ENCODE peak calls at places on chromosomes 13 and 19, in nine cellular contexts. G is CD8-positive, alpha-beta memory T cell; V is aorta; A is endodermal cell; Q is PC-3; M is CD8-positive, alpha-beta T cell; P is body of pancreas; Z is heart left ventricle; F is uterus. J is an unnamed sample.

GRCh38 chr19:19866599-19867248 is 1.0 kb downstream of the ZNF253 start:
- DNase-seq in Z (no peak), M (peak), G (peak), F (no peak), Q (no peak), A (peak), P (peak), V (no peak), J (peak)

GRCh38 chr19:17536957-17537356 is 18.5 kb upstream of the COLGALT1 start:
- DNase-seq in Z (no peak), F (no peak), A (no peak), M (no peak), G (no peak), V (no peak), P (no peak), Q (no peak), J (no peak)

GRCh38 chr19:35495107-35496064 is 5.1 kb upstream of the KRTDAP start:
- DNase-seq in F (peak), Q (peak), P (peak), M (peak), A (peak), G (peak), Z (peak), V (peak), J (peak)

GRCh38 chr13:64369121-64369520 is 2861.0 kb downstream of the PCDH9 start:
- DNase-seq in F (no peak), A (no peak), Z (no peak), G (no peak), P (no peak), V (no peak), Q (no peak), M (no peak), J (no peak)

GRCh38 chr19:4062576-4063368 is 3.9 kb downstream of the ZBTB7A start:
- DNase-seq in M (no peak), G (no peak), V (no peak), Z (no peak), P (no peak), Q (no peak), F (peak), A (no peak), J (no peak)

GRCh38 chr13:28582225-28582891 is 76.6 kb upstream of the POMP start:
- DNase-seq in M (no peak), V (no peak), A (no peak), Q (no peak), F (no peak), P (no peak), G (no peak), Z (no peak), J (no peak)

GRCh38 chr13:94020426-94020825 is 459.1 kb downstream of the DCT start:
- DNase-seq in F (no peak), A (no peak), Q (no peak), M (no peak), G (no peak), P (no peak), Z (no peak), V (no peak), J (no peak)

GRCh38 chr13:26602783-26603182 is 45.3 kb downstream of the WASF3 start:
- DNase-seq in F (no peak), A (no peak), G (no peak), V (no peak), P (no peak), M (no peak), Z (no peak), Q (no peak), J (no peak)

GRCh38 chr13:110648848-110649421 is 33.6 kb downstream of the NAXD start:
- DNase-seq in Q (no peak), V (no peak), A (peak), F (no peak), G (no peak), Z (no peak), P (no peak), M (no peak), J (no peak)

GRCh38 chr13:105572401-105572800 is 963.1 kb downstream of the EFNB2 start:
- DNase-seq in P (no peak), F (no peak), Z (no peak), A (no peak), M (no peak), Q (peak), V (no peak), G (no peak), J (no peak)

GRCh38 chr13:42997381-42997780 is 5.3 kb upstream of the EPSTI1 start:
- DNase-seq in F (no peak), V (no peak), Z (no peak), M (no peak), Q (no peak), A (no peak), P (no peak), G (no peak), J (no peak)

GRCh38 chr19:34155686-34156085 is 16.6 kb upstream of the LSM14A start:
- DNase-seq in M (no peak), V (no peak), Z (no peak), F (no peak), G (no peak), A (no peak), P (no peak), Q (no peak), J (no peak)

GRCh38 chr13:52926971-52927370 is 78.5 kb upstream of the PCDH8 start:
- DNase-seq in Z (no peak), F (no peak), V (no peak), G (no peak), P (no peak), Q (no peak), A (no peak), M (no peak), J (no peak)

GRCh38 chr19:44371815-44372480 is 15.5 kb upstream of the ZNF112 start:
- DNase-seq in G (no peak), V (no peak), Z (no peak), F (no peak), P (no peak), A (no peak), Q (no peak), M (no peak), J (no peak)

GRCh38 chr13:102847272-102848234 is 1.7 kb downstream of the ERCC5 start:
- DNase-seq in Z (no peak), M (no peak), P (no peak), V (no peak), Q (peak), F (no peak), A (no peak), G (peak), J (peak)

GRCh38 chr19:341386-342127 is 3.0 kb downstream of the MIER2 start:
- DNase-seq in A (no peak), Z (no peak), P (no peak), V (no peak), M (no peak), G (no peak), F (no peak), Q (no peak), J (peak)

GRCh38 chr13:21010621-21011020 is 50.8 kb downstream of the LATS2 start:
- DNase-seq in M (no peak), G (no peak), A (peak), Z (no peak), Q (peak), P (no peak), F (no peak), V (no peak), J (peak)

GRCh38 chr19:21569497-21569870 is 64.1 kb downstream of the ZNF429 start:
- DNase-seq in M (peak), Q (no peak), G (no peak), Z (no peak), V (peak), F (no peak), A (no peak), P (peak), J (no peak)

GRCh38 chr19:46497773-46498172 is 2.1 kb upstream of the PNMA8B start:
- DNase-seq in G (no peak), Z (no peak), Q (no peak), F (no peak), A (no peak), P (no peak), M (no peak), V (no peak), J (no peak)

GRCh38 chr13:99395436-99395835 is 88.2 kb upstream of the GPR183 start:
- DNase-seq in F (no peak), P (no peak), Q (no peak), G (no peak), A (no peak), M (no peak), Z (no peak), V (no peak), J (no peak)

DNA sequence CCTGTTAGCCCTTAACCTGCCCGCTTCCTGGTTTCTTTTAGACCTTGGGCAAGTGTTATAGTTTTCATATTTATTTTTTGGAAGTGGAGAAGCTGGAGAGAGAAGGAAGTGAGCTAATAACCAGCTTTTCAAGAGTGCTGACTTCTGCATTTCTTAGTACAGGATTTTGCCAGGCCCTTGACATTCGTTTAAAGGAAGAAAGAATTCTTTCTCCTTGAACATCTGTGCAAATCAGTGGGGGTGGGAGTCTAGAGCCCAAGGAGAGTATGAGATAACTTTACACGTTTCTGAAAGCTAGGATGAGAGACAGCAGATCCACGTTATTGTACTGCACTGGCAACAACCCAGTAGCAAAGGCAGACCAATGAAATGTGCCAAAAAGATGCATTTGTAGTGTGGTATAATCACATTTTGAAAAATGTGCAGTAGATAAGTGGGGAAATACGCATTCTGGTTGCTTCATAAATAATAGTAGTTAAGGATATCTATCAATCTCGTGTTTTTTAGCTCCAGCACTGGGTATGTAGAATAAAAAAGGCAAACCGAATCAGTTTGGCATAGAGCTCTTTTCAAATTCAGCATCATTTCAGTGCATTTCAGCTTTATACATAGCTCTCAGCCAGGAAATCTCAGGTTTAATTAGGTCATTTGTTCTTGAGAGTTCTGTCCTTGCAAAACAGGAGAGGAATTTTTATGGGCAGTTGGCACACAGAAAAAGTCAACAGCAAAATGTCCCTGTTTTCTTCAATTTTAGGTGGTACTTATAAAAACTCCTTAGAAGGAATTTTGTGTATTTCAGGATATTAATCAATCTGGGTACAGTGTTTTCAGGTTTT is 4.3 kb downstream of the RNF113B start:
- DNase-seq in M (no peak), G (no peak), P (no peak), Q (peak), F (no peak), A (no peak), V (no peak), Z (no peak), J (no peak)
- H3K4me3 ChIP-seq in M (no peak), G (no peak), P (no peak), Q (no peak), F (no peak), A (peak), V (no peak), Z (peak), J (no peak)

GRCh38 chr19:15180451-15181390 is 20.1 kb downstream of the NOTCH3 start:
- DNase-seq in P (peak), A (peak), V (peak), M (no peak), F (no peak), Z (no peak), G (no peak), Q (no peak), J (no peak)
- H3K4me3 ChIP-seq in P (no peak), A (no peak), V (no peak), M (no peak), F (no peak), Z (peak), G (no peak), Q (peak), J (no peak)

GRCh38 chr19:15419413-15420025 is 731 bp upstream of the AKAP8L start:
- DNase-seq in F (no peak), Q (peak), P (no peak), G (no peak), M (no peak), A (no peak), V (no peak), Z (peak), J (peak)
- H3K4me3 ChIP-seq in F (peak), Q (peak), P (peak), G (peak), M (no peak), A (peak), V (no peak), Z (peak), J (peak)

GRCh38 chr19:14758816-14759215 is 19.5 kb downstream of the ADGRE2 start:
- DNase-seq in Q (peak), G (no peak), P (no peak), A (peak), Z (no peak), F (no peak), M (no peak), V (no peak), J (no peak)
- H3K4me3 ChIP-seq in Q (peak), G (no peak), P (no peak), A (no peak), Z (no peak), F (no peak), M (no peak), V (no peak), J (no peak)

DNA sequence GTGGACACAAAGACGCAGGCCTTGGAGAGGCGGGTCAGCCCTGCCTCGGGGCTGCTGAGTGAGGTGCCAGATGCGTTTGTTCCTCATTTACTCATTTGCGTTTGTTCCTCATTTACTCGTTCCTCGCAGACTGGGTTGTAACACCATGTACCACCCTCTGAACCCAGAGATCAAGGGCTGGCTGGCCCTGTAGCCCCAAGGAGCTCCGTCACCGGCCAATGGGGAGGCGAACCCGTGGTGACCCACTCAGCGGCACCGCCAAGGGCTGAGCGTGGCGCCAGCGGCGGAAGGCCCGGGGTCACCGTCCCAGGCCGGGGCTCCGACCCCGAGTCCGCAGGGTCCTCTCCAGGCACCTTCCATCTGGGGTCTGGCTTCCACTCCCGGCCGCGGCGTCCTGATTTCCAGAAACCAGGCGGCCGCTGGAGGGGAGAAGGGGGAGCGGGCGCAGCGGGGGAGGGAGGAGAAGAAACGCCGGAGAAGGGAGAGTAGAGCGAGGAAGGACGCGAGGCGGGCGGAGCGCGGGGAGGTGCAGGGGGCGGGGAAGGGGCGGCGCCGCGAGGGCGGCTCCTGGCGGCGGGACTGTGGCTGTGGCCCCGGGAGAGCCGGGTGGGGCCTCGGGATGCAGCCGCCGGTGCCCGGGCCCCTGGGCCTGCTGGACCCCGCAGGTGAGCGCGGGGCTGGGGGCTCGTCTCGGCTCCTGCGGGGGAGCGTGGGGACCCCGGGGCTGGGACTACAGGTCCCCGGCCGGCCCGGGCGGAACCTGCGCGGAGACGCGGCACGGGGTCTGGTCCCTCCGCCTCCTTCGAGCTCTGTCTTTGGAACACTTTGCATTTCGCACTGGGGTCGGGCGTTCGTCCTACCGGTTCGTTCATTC is at the start of gene TMEM255B:
- DNase-seq in V (peak), P (peak), Q (peak), M (peak), G (peak), Z (peak), F (peak), A (peak), J (peak)
- H3K4me3 ChIP-seq in V (peak), P (peak), Q (peak), M (peak), G (peak), Z (peak), F (peak), A (peak), J (peak)

DNA sequence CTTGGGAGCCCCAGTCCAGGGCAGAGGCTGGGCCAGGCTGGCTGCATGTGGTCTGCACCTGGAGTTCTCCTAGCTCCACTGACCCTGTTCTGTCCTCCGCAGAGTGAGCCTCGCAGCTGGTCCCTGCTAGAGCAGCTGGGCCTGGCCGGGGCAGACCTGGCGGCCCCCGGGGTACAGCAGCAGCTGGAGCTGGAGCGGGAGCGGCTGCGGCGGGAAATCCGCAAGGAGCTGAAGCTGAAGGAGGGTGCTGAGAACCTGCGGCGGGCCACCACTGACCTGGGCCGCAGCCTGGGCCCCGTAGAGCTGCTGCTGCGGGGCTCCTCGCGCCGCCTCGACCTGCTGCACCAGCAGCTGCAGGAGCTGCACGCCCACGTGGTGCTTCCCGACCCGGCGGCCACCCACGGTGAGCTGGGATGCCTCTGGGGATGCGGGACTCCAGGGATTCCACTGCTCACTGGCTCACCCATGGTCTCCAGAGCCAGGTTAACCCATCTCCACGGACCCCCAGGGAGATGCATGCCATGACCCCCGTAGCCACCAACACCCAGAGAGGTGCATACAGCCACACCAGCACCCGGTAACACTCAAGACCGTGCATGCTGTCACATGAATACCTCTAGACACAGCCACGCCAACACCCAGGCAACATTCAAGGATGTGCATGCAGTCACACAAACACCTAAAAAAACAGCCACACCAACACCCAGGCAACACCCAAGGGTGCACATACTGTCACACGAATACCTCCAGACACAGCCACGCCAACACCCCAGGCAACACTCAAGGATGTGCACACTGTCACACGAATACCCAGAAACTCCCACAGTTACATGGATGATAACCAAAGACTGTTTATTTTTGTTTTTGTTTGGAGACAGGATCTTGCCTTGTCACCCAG is 8.2 kb downstream of the PKN1 start:
- DNase-seq in Z (peak), M (no peak), V (no peak), P (no peak), A (no peak), G (no peak), Q (no peak), F (no peak), J (no peak)
- H3K4me3 ChIP-seq in Z (no peak), M (peak), V (no peak), P (no peak), A (no peak), G (peak), Q (no peak), F (no peak), J (peak)

J was measured in Karpas-422.